ENCODE peak calls at places on chromosomes 12 and 14, in six cellular contexts. One of them, this sample, is unnamed. For H3K9me3, the result is how much of the 10 kb centered on the place peaks cover.

GRCh38 chr14:62694075-62694474 is 351.2 kb downstream of the KCNH5 start:
- DNase-seq in mammary epithelial cell: peak
- DNase-seq in tibial nerve: no peak
- DNase-seq in pancreas: no peak
- DNase-seq in endothelial cell of umbilical vein: no peak
- DNase-seq in right lobe of liver: no peak
- DNase-seq in this sample: no peak

GRCh38 chr12:68953536-68953935 is 20.6 kb upstream of the CPM start:
- DNase-seq in right lobe of liver: no peak
- DNase-seq in tibial nerve: no peak
- DNase-seq in mammary epithelial cell: no peak
- DNase-seq in endothelial cell of umbilical vein: no peak
- DNase-seq in pancreas: no peak
- DNase-seq in this sample: no peak

GRCh38 chr14:97634786-97635185 is 837.6 kb downstream of the VRK1 start:
- DNase-seq in right lobe of liver: no peak
- DNase-seq in mammary epithelial cell: no peak
- DNase-seq in pancreas: no peak
- DNase-seq in tibial nerve: no peak
- DNase-seq in endothelial cell of umbilical vein: no peak
- DNase-seq in this sample: no peak

GRCh38 chr12:79690606-79691298 is at the start of gene PAWR:
- DNase-seq in endothelial cell of umbilical vein: peak
- DNase-seq in tibial nerve: peak
- DNase-seq in right lobe of liver: peak
- DNase-seq in pancreas: peak
- DNase-seq in mammary epithelial cell: peak
- DNase-seq in this sample: no peak

GRCh38 chr12:4766445-4766844 is 46.2 kb downstream of the GALNT8 start:
- DNase-seq in right lobe of liver: no peak
- DNase-seq in endothelial cell of umbilical vein: no peak
- DNase-seq in pancreas: no peak
- DNase-seq in mammary epithelial cell: no peak
- DNase-seq in tibial nerve: no peak
- DNase-seq in this sample: no peak

GRCh38 chr14:70886421-70887206 is 20.6 kb upstream of the PCNX1 start:
- DNase-seq in right lobe of liver: no peak
- DNase-seq in tibial nerve: no peak
- DNase-seq in pancreas: no peak
- DNase-seq in mammary epithelial cell: no peak
- DNase-seq in endothelial cell of umbilical vein: no peak
- DNase-seq in this sample: no peak

GRCh38 chr12:47066278-47067048 is 13.0 kb upstream of the PCED1B start:
- DNase-seq in pancreas: no peak
- DNase-seq in mammary epithelial cell: no peak
- DNase-seq in right lobe of liver: no peak
- DNase-seq in endothelial cell of umbilical vein: no peak
- DNase-seq in tibial nerve: no peak
- DNase-seq in this sample: no peak

GRCh38 chr14:68843471-68844209 is 50.8 kb upstream of the ZFP36L1 start:
- DNase-seq in mammary epithelial cell: peak
- DNase-seq in pancreas: peak
- DNase-seq in tibial nerve: peak
- DNase-seq in endothelial cell of umbilical vein: peak
- DNase-seq in right lobe of liver: peak
- DNase-seq in this sample: peak

GRCh38 chr12:123816896-123817537 is 54.9 kb downstream of the DNAH10 start:
- DNase-seq in pancreas: no peak
- DNase-seq in mammary epithelial cell: no peak
- DNase-seq in right lobe of liver: no peak
- DNase-seq in endothelial cell of umbilical vein: no peak
- DNase-seq in tibial nerve: no peak
- DNase-seq in this sample: no peak

GRCh38 chr14:52175982-52176502 is 91.5 kb upstream of the PTGDR start:
- DNase-seq in mammary epithelial cell: no peak
- DNase-seq in tibial nerve: no peak
- DNase-seq in pancreas: no peak
- DNase-seq in right lobe of liver: no peak
- DNase-seq in endothelial cell of umbilical vein: no peak
- DNase-seq in this sample: no peak
- H3K9me3 ChIP-seq in mammary epithelial cell: under half
- H3K9me3 ChIP-seq in tibial nerve: under half
- H3K9me3 ChIP-seq in pancreas: under half
- H3K9me3 ChIP-seq in right lobe of liver: under half
- H3K9me3 ChIP-seq in endothelial cell of umbilical vein: under half
- H3K9me3 ChIP-seq in this sample: under half

DNA sequence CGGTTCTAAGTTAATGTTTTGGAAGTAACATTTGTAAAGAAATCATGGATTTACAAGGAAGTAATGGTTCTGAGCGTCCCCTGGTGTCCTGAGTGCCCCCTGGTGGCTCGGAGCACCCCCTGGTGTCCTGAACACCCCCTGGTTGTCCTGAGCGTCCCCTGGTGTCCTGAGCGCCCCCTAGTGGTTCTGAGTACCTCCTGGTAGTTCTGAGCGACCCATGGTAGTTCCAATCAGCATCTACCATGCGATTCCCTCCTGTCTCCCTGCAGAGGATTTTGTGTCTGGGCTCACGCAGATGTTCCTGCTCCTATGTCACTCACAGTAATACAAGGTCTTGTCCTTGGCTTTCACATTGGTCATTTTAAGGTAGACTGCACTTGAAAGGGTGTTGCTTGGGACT is 1352.9 kb downstream of the TMEM121 start:
- DNase-seq in tibial nerve: no peak
- DNase-seq in endothelial cell of umbilical vein: no peak
- DNase-seq in right lobe of liver: no peak
- DNase-seq in pancreas: peak
- DNase-seq in mammary epithelial cell: peak
- DNase-seq in this sample: no peak
- H3K9me3 ChIP-seq in tibial nerve: under half
- H3K9me3 ChIP-seq in endothelial cell of umbilical vein: under half
- H3K9me3 ChIP-seq in right lobe of liver: under half
- H3K9me3 ChIP-seq in pancreas: under half
- H3K9me3 ChIP-seq in mammary epithelial cell: under half
- H3K9me3 ChIP-seq in this sample: under half

GRCh38 chr14:31703056-31703455 is 141.9 kb downstream of the NUBPL start:
- DNase-seq in pancreas: no peak
- DNase-seq in right lobe of liver: no peak
- DNase-seq in endothelial cell of umbilical vein: peak
- DNase-seq in mammary epithelial cell: no peak
- DNase-seq in tibial nerve: no peak
- DNase-seq in this sample: no peak
- H3K9me3 ChIP-seq in pancreas: under half
- H3K9me3 ChIP-seq in right lobe of liver: under half
- H3K9me3 ChIP-seq in endothelial cell of umbilical vein: under half
- H3K9me3 ChIP-seq in mammary epithelial cell: under half
- H3K9me3 ChIP-seq in tibial nerve: under half
- H3K9me3 ChIP-seq in this sample: under half

GRCh38 chr12:103482365-103482764 is 13.4 kb downstream of the C12orf42 start:
- DNase-seq in mammary epithelial cell: no peak
- DNase-seq in pancreas: no peak
- DNase-seq in tibial nerve: no peak
- DNase-seq in endothelial cell of umbilical vein: no peak
- DNase-seq in right lobe of liver: no peak
- DNase-seq in this sample: no peak
- H3K9me3 ChIP-seq in mammary epithelial cell: under half
- H3K9me3 ChIP-seq in pancreas: under half
- H3K9me3 ChIP-seq in tibial nerve: under half
- H3K9me3 ChIP-seq in endothelial cell of umbilical vein: under half
- H3K9me3 ChIP-seq in right lobe of liver: under half
- H3K9me3 ChIP-seq in this sample: under half

This sample was measured in T-helper 17 cell.